ENCODE peak calls at places on chromosomes 5 and 9, in five cellular contexts. One of them, this sample, is unnamed.
A peak's percentile ranks its signal among the peaks of the same experiment; 100 is the strongest.

GRCh38 chr9:2489838-2490314 is 131.7 kb upstream of the VLDLR start:
- DNase-seq in fibroblast of the aortic adventitia: peak; percentile 98
- DNase-seq in A549: no peak
- DNase-seq in AG04449: no peak
- DNase-seq in lower leg skin: no peak
- DNase-seq in this sample: no peak

GRCh38 chr5:81188962-81189361 is 44.2 kb upstream of the CKMT2 start:
- DNase-seq in lower leg skin: no peak
- DNase-seq in fibroblast of the aortic adventitia: no peak
- DNase-seq in A549: no peak
- DNase-seq in AG04449: no peak
- DNase-seq in this sample: no peak

GRCh38 chr5:143068712-143069111 is 298.5 kb downstream of the ARHGAP26 start:
- DNase-seq in AG04449: no peak
- DNase-seq in fibroblast of the aortic adventitia: no peak
- DNase-seq in lower leg skin: no peak
- DNase-seq in A549: no peak
- DNase-seq in this sample: no peak

GRCh38 chr5:138927979-138928378 is 52.8 kb upstream of the LRRTM2 start:
- DNase-seq in lower leg skin: peak; percentile 70
- DNase-seq in AG04449: no peak
- DNase-seq in fibroblast of the aortic adventitia: no peak
- DNase-seq in A549: no peak
- DNase-seq in this sample: no peak

GRCh38 chr5:146426853-146427618 is 20.1 kb upstream of the TCERG1 start:
- DNase-seq in fibroblast of the aortic adventitia: peak; percentile 70
- DNase-seq in lower leg skin: no peak
- DNase-seq in AG04449: no peak
- DNase-seq in A549: peak; percentile 34
- DNase-seq in this sample: no peak

GRCh38 chr9:5510360-5510931 is at the start of gene PDCD1LG2:
- DNase-seq in AG04449: peak; percentile 60
- DNase-seq in fibroblast of the aortic adventitia: peak; percentile 87
- DNase-seq in lower leg skin: no peak
- DNase-seq in A549: no peak
- DNase-seq in this sample: no peak

GRCh38 chr5:159712672-159713071 is 203.6 kb upstream of the ADRA1B start:
- DNase-seq in A549: no peak
- DNase-seq in lower leg skin: no peak
- DNase-seq in fibroblast of the aortic adventitia: no peak
- DNase-seq in AG04449: no peak
- DNase-seq in this sample: no peak

GRCh38 chr5:122053181-122054109 is 24.6 kb downstream of the LOX start:
- DNase-seq in AG04449: no peak
- DNase-seq in A549: no peak
- DNase-seq in fibroblast of the aortic adventitia: peak; percentile 58
- DNase-seq in lower leg skin: peak; percentile 84
- DNase-seq in this sample: no peak

GRCh38 chr9:135502873-135503321 is 2.4 kb downstream of the MRPS2 start:
- DNase-seq in AG04449: no peak
- DNase-seq in lower leg skin: no peak
- DNase-seq in A549: no peak
- DNase-seq in fibroblast of the aortic adventitia: no peak
- DNase-seq in this sample: no peak

GRCh38 chr9:117487555-117488175 is 72.8 kb upstream of the ASTN2 start:
- DNase-seq in A549: peak; percentile 71
- DNase-seq in AG04449: no peak
- DNase-seq in lower leg skin: peak; percentile 92
- DNase-seq in fibroblast of the aortic adventitia: peak; percentile 25
- DNase-seq in this sample: peak; percentile 89

GRCh38 chr9:106925392-106925791 is 62.4 kb downstream of the ZNF462 start:
- DNase-seq in fibroblast of the aortic adventitia: no peak
- DNase-seq in lower leg skin: no peak
- DNase-seq in A549: no peak
- DNase-seq in AG04449: no peak
- DNase-seq in this sample: no peak

GRCh38 chr5:171782332-171782966 is 3.2 kb upstream of the SMIM23 start:
- DNase-seq in lower leg skin: no peak
- DNase-seq in fibroblast of the aortic adventitia: no peak
- DNase-seq in A549: peak; percentile 16
- DNase-seq in AG04449: no peak
- DNase-seq in this sample: no peak

GRCh38 chr9:27333241-27334052 is 36.5 kb upstream of the EQTN start:
- DNase-seq in AG04449: peak; percentile 19
- DNase-seq in lower leg skin: no peak
- DNase-seq in fibroblast of the aortic adventitia: peak; percentile 88
- DNase-seq in A549: peak; percentile 71
- DNase-seq in this sample: peak; percentile 37

GRCh38 chr5:102830241-102830640 is 75.1 kb downstream of the PAM start:
- DNase-seq in A549: no peak
- DNase-seq in lower leg skin: no peak
- DNase-seq in AG04449: no peak
- DNase-seq in fibroblast of the aortic adventitia: no peak
- DNase-seq in this sample: no peak

GRCh38 chr5:79436224-79436623 is 77.7 kb downstream of the HOMER1 start:
- DNase-seq in AG04449: peak; percentile 47
- DNase-seq in lower leg skin: no peak
- DNase-seq in fibroblast of the aortic adventitia: peak; percentile 63
- DNase-seq in A549: peak; percentile 2
- DNase-seq in this sample: no peak

GRCh38 chr9:81128701-81129100 is 560.6 kb downstream of the TLE1 start:
- DNase-seq in fibroblast of the aortic adventitia: no peak
- DNase-seq in AG04449: no peak
- DNase-seq in A549: no peak
- DNase-seq in lower leg skin: no peak
- DNase-seq in this sample: no peak

GRCh38 chr9:77589046-77589795 is 58.9 kb downstream of the GNA14 start:
- DNase-seq in fibroblast of the aortic adventitia: no peak
- DNase-seq in AG04449: no peak
- DNase-seq in A549: peak; percentile 77
- DNase-seq in lower leg skin: no peak
- DNase-seq in this sample: no peak

GRCh38 chr9:113296796-113297558 is 6.2 kb downstream of the RNF183 start:
- DNase-seq in fibroblast of the aortic adventitia: no peak
- DNase-seq in A549: no peak
- DNase-seq in lower leg skin: no peak
- DNase-seq in AG04449: no peak
- DNase-seq in this sample: no peak

GRCh38 chr5:67405755-67406154 is 209.2 kb upstream of the CD180 start:
- DNase-seq in A549: no peak
- DNase-seq in fibroblast of the aortic adventitia: no peak
- DNase-seq in AG04449: no peak
- DNase-seq in lower leg skin: no peak
- DNase-seq in this sample: no peak

GRCh38 chr9:21357479-21358290 is 7.0 kb upstream of the IFNA6 start:
- DNase-seq in A549: no peak
- DNase-seq in fibroblast of the aortic adventitia: peak; percentile 26
- DNase-seq in lower leg skin: no peak
- DNase-seq in AG04449: no peak
- DNase-seq in this sample: no peak

GRCh38 chr5:72785796-72786195 is 30.7 kb upstream of the TNPO1 start:
- DNase-seq in A549: no peak
- DNase-seq in AG04449: no peak
- DNase-seq in lower leg skin: no peak
- DNase-seq in fibroblast of the aortic adventitia: no peak
- DNase-seq in this sample: no peak

GRCh38 chr5:79346420-79346824 is 110.5 kb downstream of the JMY start:
- DNase-seq in AG04449: no peak
- DNase-seq in fibroblast of the aortic adventitia: peak; percentile 17
- DNase-seq in lower leg skin: no peak
- DNase-seq in A549: peak; percentile 66
- DNase-seq in this sample: no peak

GRCh38 chr5:105956456-105957177 is 1714.1 kb downstream of the EFNA5 start:
- DNase-seq in lower leg skin: no peak
- DNase-seq in AG04449: no peak
- DNase-seq in fibroblast of the aortic adventitia: peak; percentile 36
- DNase-seq in A549: peak; percentile 37
- DNase-seq in this sample: no peak

GRCh38 chr9:101369286-101369685 is 15.5 kb downstream of the BAAT start:
- DNase-seq in fibroblast of the aortic adventitia: peak; percentile 41
- DNase-seq in A549: peak; percentile 18
- DNase-seq in AG04449: no peak
- DNase-seq in lower leg skin: no peak
- DNase-seq in this sample: no peak

GRCh38 chr9:72292874-72293607 is 72.0 kb downstream of the ZFAND5 start:
- DNase-seq in A549: peak; percentile 97
- DNase-seq in fibroblast of the aortic adventitia: peak; percentile 90
- DNase-seq in AG04449: peak; percentile 93
- DNase-seq in lower leg skin: no peak
- DNase-seq in this sample: no peak

GRCh38 chr9:38018964-38019602 is 49.9 kb downstream of the SHB start:
- DNase-seq in AG04449: no peak
- DNase-seq in lower leg skin: no peak
- DNase-seq in fibroblast of the aortic adventitia: peak; percentile 88
- DNase-seq in A549: peak; percentile 73
- DNase-seq in this sample: no peak

GRCh38 chr5:76081811-76082783 is 1.1 kb upstream of the SV2C start:
- DNase-seq in lower leg skin: no peak
- DNase-seq in A549: no peak
- DNase-seq in fibroblast of the aortic adventitia: no peak
- DNase-seq in AG04449: no peak
- DNase-seq in this sample: no peak

GRCh38 chr5:79235578-79236363 is at the start of gene JMY:
- DNase-seq in A549: peak; percentile 82
- DNase-seq in lower leg skin: peak; percentile 96
- DNase-seq in fibroblast of the aortic adventitia: peak; percentile 86
- DNase-seq in AG04449: no peak
- DNase-seq in this sample: peak; percentile 81

GRCh38 chr5:159208508-159209437 is 580 bp downstream of the RNF145 start:
- DNase-seq in A549: peak; percentile 46
- DNase-seq in lower leg skin: peak; percentile 91
- DNase-seq in AG04449: no peak
- DNase-seq in fibroblast of the aortic adventitia: peak; percentile 46
- DNase-seq in this sample: peak; percentile 59

GRCh38 chr9:136264046-136264802 is 18.6 kb upstream of the QSOX2 start:
- DNase-seq in AG04449: no peak
- DNase-seq in fibroblast of the aortic adventitia: no peak
- DNase-seq in A549: no peak
- DNase-seq in lower leg skin: no peak
- DNase-seq in this sample: no peak

GRCh38 chr5:72633649-72634048 is 126.4 kb upstream of the ZNF366 start:
- DNase-seq in A549: no peak
- DNase-seq in AG04449: peak; percentile 64
- DNase-seq in fibroblast of the aortic adventitia: peak; percentile 71
- DNase-seq in lower leg skin: no peak
- DNase-seq in this sample: no peak

GRCh38 chr5:169173372-169173771 is 127.6 kb downstream of the SLIT3 start:
- DNase-seq in lower leg skin: no peak
- DNase-seq in fibroblast of the aortic adventitia: peak; percentile 81
- DNase-seq in A549: no peak
- DNase-seq in AG04449: no peak
- DNase-seq in this sample: no peak

GRCh38 chr5:15695171-15695676 is 195.2 kb downstream of the FBXL7 start:
- DNase-seq in lower leg skin: no peak
- DNase-seq in AG04449: no peak
- DNase-seq in A549: no peak
- DNase-seq in fibroblast of the aortic adventitia: peak; percentile 50
- DNase-seq in this sample: no peak

DNA sequence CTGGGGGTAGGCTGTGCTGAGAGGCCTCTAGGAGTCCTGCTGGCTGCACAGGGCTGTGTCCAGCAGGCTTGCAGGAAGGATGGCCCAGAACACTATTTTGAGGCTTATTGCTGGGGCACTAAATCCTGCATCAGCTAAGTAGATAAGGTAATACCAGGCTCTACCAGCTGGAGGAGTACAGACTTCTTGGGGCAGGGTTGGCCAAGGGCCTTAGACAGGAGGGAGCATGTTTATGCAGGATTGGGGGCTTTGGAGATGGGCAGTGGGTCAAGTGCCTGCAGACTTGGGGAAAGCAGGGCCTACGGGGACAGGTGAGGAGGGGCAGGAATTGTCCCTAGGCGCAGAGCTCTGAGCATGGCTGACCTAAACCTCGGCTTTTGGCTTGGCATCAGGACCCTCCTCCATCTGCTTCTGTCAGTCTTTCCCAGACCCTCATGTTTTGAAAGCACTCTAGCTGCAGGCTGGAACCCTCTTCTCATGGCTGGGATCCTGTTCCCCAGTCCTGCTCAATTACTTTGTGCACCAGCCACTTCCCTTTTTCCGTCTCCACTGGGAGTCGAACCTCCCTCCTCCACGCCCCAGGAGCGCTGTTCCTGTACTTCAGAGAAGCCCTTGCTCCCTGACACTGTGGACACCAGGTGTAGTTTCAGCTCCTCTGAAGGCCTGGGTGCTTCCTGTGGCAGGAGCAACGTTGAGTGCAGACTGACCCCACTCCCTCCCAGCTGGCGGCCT is 61.0 kb upstream of the SPTLC1 start:
- DNase-seq in fibroblast of the aortic adventitia: no peak
- DNase-seq in AG04449: no peak
- DNase-seq in lower leg skin: no peak
- DNase-seq in A549: peak; percentile 17
- DNase-seq in this sample: no peak
- TF ChIP-seq CTCF in fibroblast of the aortic adventitia: peak; percentile 34
- TF ChIP-seq CTCF in AG04449: peak; percentile 9
- TF ChIP-seq CTCF in lower leg skin: no peak
- TF ChIP-seq CTCF in A549: no peak
- TF ChIP-seq CTCF in this sample: no peak

GRCh38 chr9:1052119-1052907 is 2.2 kb downstream of the DMRT2 start:
- DNase-seq in A549: no peak
- DNase-seq in AG04449: no peak
- DNase-seq in lower leg skin: no peak
- DNase-seq in fibroblast of the aortic adventitia: no peak
- DNase-seq in this sample: no peak
- TF ChIP-seq CTCF in A549: no peak
- TF ChIP-seq CTCF in AG04449: peak; percentile 15
- TF ChIP-seq CTCF in lower leg skin: no peak
- TF ChIP-seq CTCF in fibroblast of the aortic adventitia: no peak
- TF ChIP-seq CTCF in this sample: no peak

GRCh38 chr5:55918097-55919035 is 67.2 kb downstream of the IL31RA start:
- DNase-seq in lower leg skin: peak; percentile 74
- DNase-seq in A549: no peak
- DNase-seq in AG04449: no peak
- DNase-seq in fibroblast of the aortic adventitia: no peak
- DNase-seq in this sample: no peak

GRCh38 chr5:55921617-55922016 is 70.5 kb downstream of the IL31RA start:
- DNase-seq in fibroblast of the aortic adventitia: no peak
- DNase-seq in lower leg skin: peak; percentile 20
- DNase-seq in A549: no peak
- DNase-seq in AG04449: no peak
- DNase-seq in this sample: no peak

GRCh38 chr5:55919625-55920024 is 68.5 kb downstream of the IL31RA start:
- DNase-seq in AG04449: no peak
- DNase-seq in fibroblast of the aortic adventitia: no peak
- DNase-seq in lower leg skin: no peak
- DNase-seq in A549: no peak
- DNase-seq in this sample: no peak

GRCh38 chr5:55923177-55923872 is 71.4 kb downstream of the IL6ST start:
- DNase-seq in A549: no peak
- DNase-seq in fibroblast of the aortic adventitia: no peak
- DNase-seq in lower leg skin: peak; percentile 83
- DNase-seq in AG04449: no peak
- DNase-seq in this sample: no peak

GRCh38 chr5:55920784-55921183 is 69.6 kb downstream of the IL31RA start:
- DNase-seq in A549: peak; percentile 32
- DNase-seq in lower leg skin: peak; percentile 39
- DNase-seq in AG04449: no peak
- DNase-seq in fibroblast of the aortic adventitia: peak; percentile 44
- DNase-seq in this sample: no peak
- TF ChIP-seq CTCF in A549: peak; percentile 65
- TF ChIP-seq CTCF in lower leg skin: no peak
- TF ChIP-seq CTCF in AG04449: peak; percentile 41
- TF ChIP-seq CTCF in fibroblast of the aortic adventitia: peak; percentile 50
- TF ChIP-seq CTCF in this sample: no peak

GRCh38 chr9:124834586-124834985 is 18.7 kb upstream of the WDR38 start:
- DNase-seq in lower leg skin: no peak
- DNase-seq in AG04449: no peak
- DNase-seq in fibroblast of the aortic adventitia: peak; percentile 60
- DNase-seq in A549: peak; percentile 42
- DNase-seq in this sample: no peak
- TF ChIP-seq CTCF in lower leg skin: no peak
- TF ChIP-seq CTCF in AG04449: no peak
- TF ChIP-seq CTCF in fibroblast of the aortic adventitia: no peak
- TF ChIP-seq CTCF in A549: no peak
- TF ChIP-seq CTCF in this sample: no peak